ENCODE peak calls at places on chromosome 7, in four cellular contexts. X is IMR-90, O is H1, W is H9. N is an unnamed sample.

GRCh38 chr7:149621776-149622175 is 124.2 kb upstream of the ZNF746 start:
- DNase-seq in X (no peak), O (no peak), W (no peak), N (no peak)

GRCh38 chr7:39249635-39250034 is 271.9 kb downstream of the POU6F2 start:
- DNase-seq in X (no peak), O (no peak), W (no peak), N (no peak)

GRCh38 chr7:25795824-25796235 is 356.2 kb upstream of the NFE2L3 start:
- DNase-seq in X (peak), O (no peak), W (no peak), N (no peak)

GRCh38 chr7:107879400-107880035 is 11.5 kb upstream of the DLD start:
- DNase-seq in X (peak), O (no peak), W (no peak), N (peak)

GRCh38 chr7:4718071-4718470 is 36.0 kb downstream of the FOXK1 start:
- DNase-seq in X (no peak), O (no peak), W (no peak), N (no peak)

GRCh38 chr7:72925546-72926120 is 738 bp downstream of the POM121 start:
- DNase-seq in X (no peak), O (no peak), W (no peak), N (peak)

GRCh38 chr7:55309040-55309991 is 55.8 kb upstream of the LANCL2 start:
- DNase-seq in X (no peak), O (no peak), W (no peak), N (no peak)

GRCh38 chr7:148084138-148084537 is 506.4 kb upstream of the C7orf33 start:
- DNase-seq in X (peak), O (no peak), W (peak), N (peak)

GRCh38 chr7:51589111-51589510 is 272.5 kb upstream of the COBL start:
- DNase-seq in X (no peak), O (no peak), W (no peak), N (no peak)

GRCh38 chr7:114047889-114048288 is 129.1 kb upstream of the PPP1R3A start:
- DNase-seq in X (peak), O (no peak), W (no peak), N (no peak)

GRCh38 chr7:144650439-144650838 is 185.4 kb downstream of the TPK1 start:
- DNase-seq in X (no peak), O (no peak), W (no peak), N (no peak)

GRCh38 chr7:134767567-134768168 is 11.8 kb upstream of the CALD1 start:
- DNase-seq in X (no peak), O (no peak), W (no peak), N (no peak)

GRCh38 chr7:66352071-66352470 is 146.9 kb downstream of the TPST1 start:
- DNase-seq in X (no peak), O (no peak), W (peak), N (no peak)

GRCh38 chr7:23136216-23136615 is 30.6 kb downstream of the KLHL7 start:
- DNase-seq in X (peak), O (no peak), W (no peak), N (no peak)

GRCh38 chr7:67137464-67137863 is 140.8 kb downstream of the TYW1 start:
- DNase-seq in X (peak), O (no peak), W (no peak), N (no peak)

GRCh38 chr7:4399596-4399995 is 282.5 kb upstream of the FOXK1 start:
- DNase-seq in X (no peak), O (no peak), W (no peak), N (no peak)

GRCh38 chr7:98745722-98746318 is 124.0 kb downstream of the TMEM130 start:
- DNase-seq in X (peak), O (peak), W (peak), N (peak)

GRCh38 chr7:157552295-157552993 is 215.6 kb downstream of the DNAJB6 start:
- DNase-seq in X (no peak), O (no peak), W (no peak), N (no peak)

GRCh38 chr7:97313900-97314299 is 196.4 kb downstream of the SDHAF3 start:
- DNase-seq in X (no peak), O (no peak), W (no peak), N (peak)

GRCh38 chr7:157542669-157543021 is 205.8 kb downstream of the DNAJB6 start:
- DNase-seq in X (no peak), O (no peak), W (no peak), N (no peak)

GRCh38 chr7:103073989-103074518 is 542 bp downstream of the FBXL13 start:
- DNase-seq in X (no peak), O (peak), W (no peak), N (peak)

GRCh38 chr7:71739520-71740195 is 607.7 kb downstream of the GALNT17 start:
- DNase-seq in X (no peak), O (peak), W (peak), N (no peak)

GRCh38 chr7:35758421-35758820 is 42.4 kb upstream of the SEPTIN7 start:
- DNase-seq in X (no peak), O (no peak), W (no peak), N (peak)

GRCh38 chr7:300048-300447 is 10.1 kb downstream of the FOXL3 start:
- DNase-seq in X (no peak), O (no peak), W (no peak), N (no peak)

GRCh38 chr7:105277341-105277740 is 111.4 kb downstream of the SRPK2 start:
- DNase-seq in X (peak), O (no peak), W (no peak), N (no peak)

GRCh38 chr7:135834262-135834661 is 85.6 kb upstream of the FAM180A start:
- DNase-seq in X (no peak), O (no peak), W (no peak), N (peak)

GRCh38 chr7:27995228-27995627 is 185.4 kb downstream of the JAZF1 start:
- DNase-seq in X (no peak), O (no peak), W (no peak), N (no peak)

GRCh38 chr7:89238156-89238555 is 442.6 kb upstream of the TEX47 start:
- DNase-seq in X (peak), O (no peak), W (no peak), N (no peak)

GRCh38 chr7:108380527-108380926 is 75.7 kb downstream of the NRCAM start:
- DNase-seq in X (no peak), O (no peak), W (no peak), N (no peak)

GRCh38 chr7:149635561-149636329 is 137.6 kb downstream of the ZNF467 start:
- DNase-seq in X (no peak), O (peak), W (peak), N (peak)

GRCh38 chr7:94182721-94183120 is 178.6 kb upstream of the BET1 start:
- DNase-seq in X (no peak), O (no peak), W (no peak), N (no peak)

GRCh38 chr7:2299853-2300512 is 14.3 kb downstream of the SNX8 start:
- DNase-seq in X (no peak), O (no peak), W (no peak), N (no peak)

GRCh38 chr7:101488826-101489572 is 126.3 kb downstream of the COL26A1 start:
- DNase-seq in X (no peak), O (no peak), W (no peak), N (no peak)

GRCh38 chr7:101486764-101487458 is 124.2 kb downstream of the COL26A1 start:
- DNase-seq in X (no peak), O (no peak), W (peak), N (peak)

GRCh38 chr7:101487753-101488152 is 125.1 kb downstream of the COL26A1 start:
- DNase-seq in X (no peak), O (no peak), W (no peak), N (no peak)

DNA sequence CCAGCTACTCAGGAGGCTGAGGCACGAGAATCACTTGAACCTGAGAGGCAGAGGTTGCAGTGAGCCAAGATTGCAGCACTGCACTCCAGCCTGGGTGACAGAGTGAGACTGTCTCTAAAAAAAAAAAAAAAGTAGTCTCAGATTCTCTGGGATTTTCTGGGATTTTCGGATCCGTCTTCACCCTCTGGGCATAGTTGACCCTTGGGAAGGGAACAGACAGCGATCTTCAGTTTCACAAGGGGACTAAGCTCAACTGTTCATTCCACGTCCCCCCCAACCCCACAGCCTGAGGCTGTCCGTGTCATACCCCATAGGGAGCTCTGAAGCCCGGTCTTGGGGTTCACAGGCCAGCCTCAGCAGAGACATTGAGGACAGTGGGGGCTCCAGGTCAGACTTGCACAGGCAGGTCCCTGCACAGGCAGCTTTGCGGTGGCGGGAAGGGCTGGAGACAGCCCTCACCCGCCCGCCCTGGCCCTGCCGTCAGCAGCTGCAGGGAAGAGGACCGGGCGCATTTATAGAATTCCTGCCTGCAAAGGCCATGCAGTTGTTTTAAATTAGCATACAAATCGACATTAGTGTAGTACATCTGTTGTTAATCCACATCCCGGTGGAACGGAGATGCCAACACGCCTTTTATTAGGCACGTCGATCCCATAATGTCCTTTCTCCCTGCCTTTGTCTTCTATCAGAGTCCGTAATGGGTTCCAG is 123.5 kb downstream of the COL26A1 start:
- DNase-seq in X (no peak), O (peak), W (peak), N (peak)
- H2BK5ac ChIP-seq in X (no peak), O (peak), W (no peak), N (no peak)

GRCh38 chr7:128915841-128916642 is 5.5 kb upstream of the KCP start:
- DNase-seq in X (no peak), O (peak), W (peak), N (no peak)

GRCh38 chr7:128915271-128915819 is 4.8 kb upstream of the KCP start:
- DNase-seq in X (no peak), O (peak), W (peak), N (no peak)

GRCh38 chr7:128912281-128912680 is 1.8 kb upstream of the KCP start:
- DNase-seq in X (no peak), O (peak), W (peak), N (no peak)

GRCh38 chr7:128914566-128915151 is 4.2 kb upstream of the KCP start:
- DNase-seq in X (no peak), O (peak), W (peak), N (no peak)

DNA sequence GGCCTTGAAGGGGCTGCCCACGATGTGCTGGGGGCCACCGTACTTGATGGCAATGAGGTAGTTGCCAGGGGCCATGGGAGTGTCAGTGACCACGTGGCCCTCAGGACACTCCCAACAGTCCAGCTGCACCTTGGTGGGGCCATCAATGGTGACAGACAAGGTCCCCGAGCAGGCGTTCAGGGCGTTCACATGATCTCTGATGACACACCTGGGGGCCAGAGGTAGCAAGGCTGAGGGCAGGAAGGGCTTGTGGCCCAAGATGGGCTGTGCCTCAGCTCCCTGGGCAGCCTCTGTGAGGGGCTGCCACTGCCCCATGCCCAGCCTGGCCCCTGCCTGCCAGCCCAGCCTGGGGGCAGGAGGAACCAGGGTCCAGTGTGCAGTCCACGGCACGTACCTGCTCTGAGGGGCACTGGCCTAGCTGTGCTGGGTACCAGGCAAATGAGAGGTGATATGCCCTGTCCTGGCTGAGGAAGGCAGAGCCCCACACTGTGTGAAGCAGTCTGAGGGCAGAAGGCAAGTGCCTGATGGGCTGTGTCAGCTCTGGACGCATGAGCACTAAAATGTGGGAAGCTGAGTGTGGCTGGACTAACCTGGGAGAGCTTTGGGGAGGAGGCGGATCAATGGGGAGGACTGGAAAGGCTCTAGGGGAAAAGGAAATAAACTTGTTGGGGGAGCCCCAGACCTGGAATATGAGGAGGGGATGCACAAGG is 3.5 kb upstream of the KCP start:
- DNase-seq in X (no peak), O (peak), W (no peak), N (no peak)
- H3K9ac ChIP-seq in X (no peak), O (no peak), W (no peak), N (no peak)

DNA sequence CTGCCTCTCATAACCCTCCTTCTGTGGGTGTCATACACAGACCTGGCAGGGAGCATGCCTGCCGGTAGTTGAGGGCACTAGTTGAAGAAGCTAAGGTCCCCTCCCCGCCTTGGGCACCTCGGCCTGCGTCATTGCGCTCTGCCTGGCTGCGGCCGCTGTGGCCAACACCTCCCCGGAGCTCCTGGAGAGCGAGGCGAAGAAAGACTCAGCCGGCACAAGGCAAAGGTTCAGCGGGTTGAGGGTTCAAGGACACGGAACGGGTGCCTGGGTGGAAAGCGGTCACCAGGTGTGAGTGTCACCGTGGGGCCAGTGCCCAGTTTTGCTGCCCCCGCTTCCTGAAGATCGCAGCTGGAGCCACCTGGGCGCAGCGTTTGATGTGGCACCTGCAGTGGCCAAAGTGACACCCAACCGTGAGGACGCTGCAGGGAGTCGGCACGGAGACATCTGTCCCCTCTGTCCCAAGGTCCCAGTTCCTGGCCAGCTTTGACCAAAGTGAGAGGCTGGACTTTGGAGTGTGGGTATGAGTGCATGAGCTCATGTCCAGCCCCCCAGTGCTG is 14.8 kb upstream of the ZNF735 start:
- DNase-seq in X (no peak), O (no peak), W (no peak), N (no peak)
- H2BK5ac ChIP-seq in X (no peak), O (no peak), W (no peak), N (no peak)

DNA sequence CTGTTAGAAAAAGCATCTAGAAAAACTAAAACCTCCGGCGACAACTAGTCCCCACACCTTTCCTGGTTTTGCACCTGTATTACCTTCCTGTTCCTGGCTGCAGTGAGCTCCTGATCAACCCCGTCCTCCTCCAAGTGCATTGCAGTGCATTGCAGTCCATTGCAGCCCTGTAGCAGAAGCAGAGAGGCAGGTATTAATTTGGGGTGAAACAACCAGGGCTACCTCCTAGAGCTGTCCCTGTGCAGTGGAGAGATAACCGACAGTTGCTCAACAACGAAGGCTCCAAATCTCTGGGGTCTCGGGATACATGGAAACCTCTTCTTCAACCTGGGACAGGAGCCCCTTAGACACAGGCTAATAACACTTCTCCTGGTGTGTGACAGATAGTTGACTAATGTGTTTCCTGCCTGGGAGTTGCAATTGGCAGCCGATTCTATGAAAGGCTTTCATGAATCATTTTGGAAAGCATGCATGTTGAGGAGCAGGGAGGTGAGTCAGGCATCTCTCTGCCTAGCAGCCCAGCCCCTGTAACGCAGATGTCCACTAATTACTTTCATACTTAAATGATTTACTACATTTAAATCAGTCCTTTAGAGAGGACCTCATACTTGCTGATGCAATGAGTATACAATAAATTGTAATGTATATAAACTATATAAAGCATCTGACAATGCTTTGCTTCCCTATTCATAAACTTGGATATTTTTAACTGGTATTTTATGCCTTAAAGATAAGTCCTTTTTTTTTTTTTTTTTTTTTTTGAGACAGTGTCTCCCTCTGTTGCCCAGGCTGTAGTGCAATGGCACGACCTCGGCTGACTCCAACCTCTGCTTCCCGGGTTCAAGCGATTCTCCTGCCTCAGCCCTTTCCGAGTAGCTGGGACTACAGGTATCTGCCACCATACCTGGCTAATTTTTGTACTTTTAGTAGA is 59.0 kb downstream of the PRR15 start:
- DNase-seq in X (peak), O (no peak), W (no peak), N (peak)
- H3K9ac ChIP-seq in X (no peak), O (no peak), W (no peak), N (no peak)

GRCh38 chr7:100891555-100891954 is 2.0 kb upstream of the UFSP1 start:
- DNase-seq in X (peak), O (no peak), W (no peak), N (peak)
- H2BK5ac ChIP-seq in X (no peak), O (peak), W (no peak), N (no peak)

GRCh38 chr7:31076641-31077310 is 24.7 kb downstream of the ADCYAP1R1 start:
- DNase-seq in X (no peak), O (no peak), W (no peak), N (no peak)
- H3K9ac ChIP-seq in X (no peak), O (no peak), W (no peak), N (no peak)

DNA sequence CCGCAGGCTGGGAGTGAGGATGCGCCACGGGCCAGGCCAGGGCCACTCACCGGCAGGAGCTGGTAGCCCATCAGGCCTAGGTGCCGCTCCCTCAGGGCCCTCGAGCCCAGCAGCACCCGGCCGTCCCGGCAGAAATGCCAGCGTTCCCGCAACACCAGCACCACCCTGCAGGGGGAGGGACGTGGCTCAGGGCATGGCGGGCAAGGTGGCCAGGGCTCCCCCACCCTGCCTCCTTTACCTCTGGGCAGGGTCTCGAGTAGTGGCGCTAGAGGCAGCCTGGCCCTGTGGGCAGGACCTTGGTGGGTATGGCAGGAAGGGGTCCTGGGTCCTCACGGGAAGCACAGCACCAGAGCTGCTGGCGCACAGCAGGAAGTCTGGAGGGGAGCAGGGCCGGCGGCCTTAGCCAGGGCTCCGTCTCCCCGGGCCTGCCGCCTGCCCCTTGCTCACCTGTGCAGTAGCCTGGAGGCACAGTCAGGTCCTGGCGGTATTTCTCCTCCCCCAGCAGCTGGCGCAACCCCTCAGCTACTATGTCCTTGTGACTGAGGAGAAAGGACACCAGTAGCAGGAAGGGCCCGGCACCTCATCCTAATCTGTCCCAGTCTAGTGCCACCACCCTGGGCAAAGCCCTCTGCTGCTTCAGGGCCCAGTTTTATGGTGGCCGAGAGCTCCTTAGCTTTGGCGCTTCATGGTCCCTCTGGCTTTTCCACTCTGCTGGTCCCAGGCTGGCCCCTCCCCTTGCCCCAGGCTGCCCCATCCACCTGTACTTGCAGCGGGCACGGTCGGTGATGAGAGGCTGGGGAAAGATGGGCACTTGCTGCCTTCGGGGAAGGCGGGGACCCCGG is 3.5 kb downstream of the FASTK start:
- DNase-seq in X (no peak), O (peak), W (peak), N (peak)
- H2BK5ac ChIP-seq in X (no peak), O (no peak), W (no peak), N (no peak)

N was measured in mesendoderm.